ENCODE peak calls at places on chromosomes 4 and X, in seven cellular contexts. Q, V, R, I, W, P and N are unnamed samples.

GRCh38 chr4:79364048-79364447 is 38.2 kb upstream of the NAA11 start:
- DNase-seq in Q (no peak), V (no peak), R (no peak), I (no peak), W (no peak), P (no peak), N (no peak)

GRCh38 chr4:76339364-76339763 is 32.8 kb downstream of the STBD1 start:
- DNase-seq in Q (no peak), V (no peak), R (no peak), I (no peak), W (no peak), P (peak), N (no peak)

GRCh38 chr4:137735561-137736104 is 203.3 kb upstream of the PCDH18 start:
- DNase-seq in Q (no peak), V (no peak), R (no peak), I (no peak), W (no peak), P (no peak), N (no peak)

GRCh38 chr4:68375667-68376559 is 26.0 kb upstream of the YTHDC1 start:
- DNase-seq in Q (peak), V (peak), R (no peak), I (peak), W (no peak), P (peak), N (peak)

GRCh38 chr4:121072836-121073362 is 564 bp upstream of the NDNF start:
- DNase-seq in Q (no peak), V (no peak), R (no peak), I (peak), W (no peak), P (no peak), N (no peak)

GRCh38 chr4:106670911-106671310 is 302.3 kb upstream of the GIMD1 start:
- DNase-seq in Q (no peak), V (no peak), R (no peak), I (no peak), W (no peak), P (no peak), N (no peak)

GRCh38 chr4:95693594-95693993 is 144.8 kb upstream of the UNC5C start:
- DNase-seq in Q (no peak), V (no peak), R (peak), I (no peak), W (no peak), P (no peak), N (no peak)

GRCh38 chr4:19728773-19729172 is 522.9 kb upstream of the SLIT2 start:
- DNase-seq in Q (no peak), V (no peak), R (no peak), I (no peak), W (no peak), P (no peak), N (no peak)

GRCh38 chr4:161799687-161800086 is 364.1 kb downstream of the FSTL5 start:
- DNase-seq in Q (no peak), V (no peak), R (no peak), I (no peak), W (no peak), P (peak), N (no peak)

GRCh38 chrX:120271218-120271617 is 20.6 kb downstream of the ZBTB33 start:
- DNase-seq in Q (no peak), V (no peak), R (no peak), I (peak), W (no peak), P (no peak), N (no peak)

GRCh38 chrX:118116308-118117068 is at the start of gene KLHL13:
- DNase-seq in Q (peak), V (peak), R (no peak), I (peak), W (no peak), P (no peak), N (peak)

GRCh38 chr4:86358176-86358701 is 1.6 kb downstream of the MAPK10 start:
- DNase-seq in Q (no peak), V (no peak), R (no peak), I (no peak), W (no peak), P (no peak), N (no peak)

GRCh38 chrX:17547658-17548057 is 172.7 kb downstream of the NHS start:
- DNase-seq in Q (peak), V (no peak), R (no peak), I (no peak), W (peak), P (peak), N (no peak)

GRCh38 chr4:150664935-150665334 is 83.0 kb downstream of the MAB21L2 start:
- DNase-seq in Q (no peak), V (no peak), R (no peak), I (no peak), W (no peak), P (peak), N (no peak)

GRCh38 chrX:149521438-149521837 is 16.3 kb upstream of the IDS start:
- DNase-seq in Q (no peak), V (no peak), R (no peak), I (no peak), W (no peak), P (no peak), N (no peak)

GRCh38 chr4:132071815-132072214 is 1077.3 kb upstream of the PCDH10 start:
- DNase-seq in Q (no peak), V (no peak), R (no peak), I (no peak), W (no peak), P (no peak), N (no peak)

GRCh38 chrX:96700625-96701024 is 16.0 kb downstream of the DIAPH2 start:
- DNase-seq in Q (no peak), V (no peak), R (no peak), I (no peak), W (no peak), P (no peak), N (no peak)

GRCh38 chrX:49879656-49880277 is 483 bp downstream of the USP27X start:
- DNase-seq in Q (no peak), V (no peak), R (no peak), I (peak), W (no peak), P (no peak), N (peak)

GRCh38 chr4:95548738-95549245 is at the start of gene UNC5C:
- DNase-seq in Q (no peak), V (no peak), R (no peak), I (peak), W (no peak), P (no peak), N (no peak)

GRCh38 chr4:86441175-86441960 is 81.5 kb upstream of the MAPK10 start:
- DNase-seq in Q (no peak), V (no peak), R (no peak), I (peak), W (peak), P (no peak), N (no peak)

GRCh38 chr4:124745988-124746801 is 33.7 kb upstream of the ANKRD50 start:
- DNase-seq in Q (no peak), V (no peak), R (no peak), I (no peak), W (no peak), P (no peak), N (no peak)

GRCh38 chrX:12308420-12308819 is 170.1 kb downstream of the FRMPD4 start:
- DNase-seq in Q (no peak), V (no peak), R (no peak), I (no peak), W (no peak), P (no peak), N (no peak)

GRCh38 chr4:90958256-90958895 is 831.2 kb downstream of the CCSER1 start:
- DNase-seq in Q (no peak), V (no peak), R (no peak), I (no peak), W (no peak), P (no peak), N (no peak)

GRCh38 chr4:164023214-164023613 is 528.7 kb downstream of the TMA16 start:
- DNase-seq in Q (no peak), V (no peak), R (no peak), I (no peak), W (no peak), P (no peak), N (no peak)

GRCh38 chr4:142091085-142091513 is 454.7 kb downstream of the IL15 start:
- DNase-seq in Q (no peak), V (no peak), R (no peak), I (no peak), W (no peak), P (no peak), N (no peak)

GRCh38 chrX:66680451-66680850 is 41.6 kb upstream of the EDA2R start:
- DNase-seq in Q (no peak), V (no peak), R (no peak), I (no peak), W (no peak), P (no peak), N (no peak)

GRCh38 chr4:113699772-113700171 is 61.8 kb downstream of the CAMK2D start:
- DNase-seq in Q (no peak), V (no peak), R (no peak), I (no peak), W (no peak), P (no peak), N (no peak)

GRCh38 chrX:153761863-153762262 is 2.2 kb upstream of the PLXNB3 start:
- DNase-seq in Q (no peak), V (no peak), R (no peak), I (no peak), W (no peak), P (no peak), N (no peak)

GRCh38 chrX:95640226-95640625 is 1044.4 kb upstream of the DIAPH2 start:
- DNase-seq in Q (no peak), V (no peak), R (no peak), I (no peak), W (no peak), P (no peak), N (no peak)

GRCh38 chrX:27136325-27136724 is 326.8 kb downstream of the PPP4R3C start:
- DNase-seq in Q (no peak), V (no peak), R (no peak), I (no peak), W (no peak), P (no peak), N (no peak)

GRCh38 chr4:186149872-186150271 is 41.5 kb upstream of the CYP4V2 start:
- DNase-seq in Q (peak), V (no peak), R (peak), I (no peak), W (no peak), P (peak), N (no peak)

GRCh38 chr4:2829321-2829932 is 14.2 kb upstream of the ADD1 start:
- DNase-seq in Q (no peak), V (peak), R (no peak), I (peak), W (no peak), P (no peak), N (peak)

GRCh38 chrX:50799531-50799961 is 14.4 kb downstream of the SHROOM4 start:
- DNase-seq in Q (no peak), V (no peak), R (no peak), I (no peak), W (no peak), P (no peak), N (no peak)

GRCh38 chr4:62366944-62367343 is 1166.8 kb downstream of the ADGRL3 start:
- DNase-seq in Q (no peak), V (no peak), R (no peak), I (no peak), W (no peak), P (no peak), N (no peak)

GRCh38 chrX:118216488-118216887 is 99.9 kb upstream of the KLHL13 start:
- DNase-seq in Q (no peak), V (no peak), R (no peak), I (no peak), W (no peak), P (no peak), N (no peak)

GRCh38 chr4:171876636-171877035 is 63.4 kb downstream of the GALNTL6 start:
- DNase-seq in Q (no peak), V (no peak), R (no peak), I (no peak), W (no peak), P (no peak), N (no peak)

GRCh38 chr4:160848901-160849735 is 1314.7 kb downstream of the FSTL5 start:
- DNase-seq in Q (no peak), V (no peak), R (no peak), I (no peak), W (no peak), P (no peak), N (no peak)

GRCh38 chr4:106444557-106444956 is 76.0 kb upstream of the GIMD1 start:
- DNase-seq in Q (no peak), V (no peak), R (no peak), I (no peak), W (no peak), P (peak), N (no peak)

GRCh38 chr4:48114396-48114795 is 19.7 kb downstream of the TXK start:
- DNase-seq in Q (no peak), V (no peak), R (no peak), I (no peak), W (no peak), P (no peak), N (no peak)

GRCh38 chrX:4850312-4850711 is 1136.9 kb upstream of the PRKX start:
- DNase-seq in Q (no peak), V (no peak), R (no peak), I (no peak), W (no peak), P (no peak), N (no peak)
- TF ChIP-seq TAF1 in Q (no peak), V (no peak), R (no peak), I (no peak), W (no peak), P (no peak), N (no peak)

GRCh38 chr4:182914357-182914756 is 2.8 kb downstream of the DCTD start:
- DNase-seq in Q (no peak), V (no peak), R (no peak), I (no peak), W (no peak), P (no peak), N (no peak)

GRCh38 chr4:182918791-182919302 is 1.7 kb upstream of the DCTD start:
- DNase-seq in Q (no peak), V (no peak), R (no peak), I (no peak), W (peak), P (no peak), N (no peak)

GRCh38 chr4:182917182-182918043 is at the start of gene DCTD:
- DNase-seq in Q (peak), V (peak), R (no peak), I (peak), W (no peak), P (peak), N (peak)

GRCh38 chr4:182918044-182918607 is 940 bp upstream of the DCTD start:
- DNase-seq in Q (no peak), V (no peak), R (no peak), I (no peak), W (peak), P (no peak), N (no peak)

DNA sequence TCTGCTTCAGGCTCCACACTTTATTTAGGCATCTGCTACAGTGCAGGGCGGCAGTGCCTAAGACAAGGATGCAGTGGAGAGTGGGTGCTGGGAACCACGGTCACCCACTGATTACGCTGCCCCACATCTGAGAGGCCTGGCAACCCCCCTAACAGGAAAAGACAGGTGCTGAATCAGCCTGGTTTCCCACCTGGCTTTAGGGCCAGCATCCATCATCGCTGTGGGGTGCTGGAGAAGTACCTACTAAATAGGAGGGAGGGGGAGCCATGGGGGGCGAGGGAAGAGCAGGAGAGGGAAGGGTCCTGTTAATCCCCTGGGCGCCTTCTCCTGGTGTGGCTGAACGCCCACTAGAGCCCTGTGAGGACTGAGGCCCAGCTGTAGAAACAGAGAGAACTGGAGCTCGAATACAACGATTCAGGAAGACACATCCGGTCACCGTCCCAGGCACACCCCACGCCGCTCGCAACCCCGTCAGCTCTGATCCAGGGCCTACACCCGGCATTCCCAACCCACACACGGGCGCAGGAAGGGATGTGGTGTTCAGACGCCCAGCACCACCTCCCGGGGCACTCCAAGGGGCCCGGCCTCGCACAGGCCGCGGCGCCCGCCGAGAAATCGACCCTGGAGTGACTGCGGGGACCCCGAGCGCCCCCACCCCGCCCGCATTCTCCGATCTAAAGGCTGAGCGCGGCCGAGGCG is 554 bp downstream of the DCTD start:
- DNase-seq in Q (peak), V (peak), R (no peak), I (no peak), W (no peak), P (no peak), N (no peak)
- TF ChIP-seq TAF1 in Q (no peak), V (no peak), R (peak), I (no peak), W (no peak), P (no peak), N (no peak)

GRCh38 chr4:155542415-155542814 is 124.2 kb upstream of the GUCY1A1 start:
- DNase-seq in Q (no peak), V (no peak), R (no peak), I (no peak), W (no peak), P (no peak), N (no peak)

GRCh38 chr4:155545456-155545855 is 121.2 kb upstream of the GUCY1A1 start:
- DNase-seq in Q (no peak), V (no peak), R (no peak), I (no peak), W (no peak), P (no peak), N (no peak)

GRCh38 chr4:155546451-155546850 is 120.2 kb upstream of the GUCY1A1 start:
- DNase-seq in Q (no peak), V (no peak), R (no peak), I (no peak), W (no peak), P (no peak), N (no peak)

GRCh38 chr4:155543126-155543765 is 123.4 kb upstream of the GUCY1A1 start:
- DNase-seq in Q (no peak), V (no peak), R (no peak), I (no peak), W (no peak), P (no peak), N (no peak)

GRCh38 chr4:155544547-155544946 is 122.1 kb upstream of the GUCY1A1 start:
- DNase-seq in Q (no peak), V (no peak), R (no peak), I (no peak), W (no peak), P (no peak), N (no peak)
- TF ChIP-seq TAF1 in Q (no peak), V (no peak), R (no peak), I (no peak), W (no peak), P (no peak), N (no peak)

GRCh38 chrX:122135070-122135469 is 1049.0 kb upstream of the GRIA3 start:
- DNase-seq in Q (no peak), V (no peak), R (no peak), I (no peak), W (no peak), P (no peak), N (no peak)

GRCh38 chrX:122133478-122133877 is 1050.6 kb upstream of the GRIA3 start:
- DNase-seq in Q (no peak), V (no peak), R (no peak), I (no peak), W (no peak), P (no peak), N (no peak)

DNA sequence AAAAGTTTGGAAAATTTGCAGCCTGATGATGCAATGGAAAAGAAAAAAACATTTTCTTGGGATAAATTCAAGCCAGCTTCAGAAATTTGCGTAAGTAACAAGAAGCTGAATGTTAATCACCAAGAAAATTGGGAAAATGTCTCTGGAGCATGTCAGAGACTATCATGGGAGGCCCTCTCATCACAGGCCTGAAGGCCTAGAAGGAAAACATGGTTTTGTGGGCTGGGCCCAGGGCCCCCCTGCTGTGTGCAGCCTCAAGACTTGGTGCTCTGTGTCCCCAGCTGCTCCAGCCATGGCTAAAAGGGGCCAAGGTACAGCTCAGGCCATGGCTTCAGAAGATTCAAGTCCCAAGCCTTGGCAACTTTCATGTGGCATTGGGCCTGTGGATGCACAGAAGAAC is 1049.8 kb upstream of the GRIA3 start:
- DNase-seq in Q (no peak), V (no peak), R (no peak), I (no peak), W (no peak), P (no peak), N (no peak)
- TF ChIP-seq TAF1 in Q (no peak), V (no peak), R (no peak), I (no peak), W (no peak), P (no peak), N (no peak)